ENCODE peak calls at places on chromosomes 3 and 15, in four cellular contexts. One of them, this sample, is unnamed.

GRCh38 chr3:106936337-106936736 is 440.9 kb upstream of the CCDC54 start:
- DNase-seq in nucleus accumbens: no peak
- DNase-seq in activated naive CD4-positive, alpha-beta T cell: no peak
- DNase-seq in NCI-H748 treated with DMSO at 0.1 percent for 48 hours: no peak
- DNase-seq in this sample: no peak

GRCh38 chr15:68553994-68554715 is 24.6 kb upstream of the CORO2B start:
- DNase-seq in NCI-H748 treated with DMSO at 0.1 percent for 48 hours: peak
- DNase-seq in activated naive CD4-positive, alpha-beta T cell: peak
- DNase-seq in nucleus accumbens: no peak
- DNase-seq in this sample: peak

GRCh38 chr15:89278307-89278706 is 34.5 kb downstream of the FANCI start:
- DNase-seq in NCI-H748 treated with DMSO at 0.1 percent for 48 hours: no peak
- DNase-seq in nucleus accumbens: no peak
- DNase-seq in activated naive CD4-positive, alpha-beta T cell: no peak
- DNase-seq in this sample: no peak

GRCh38 chr15:64825081-64825430 is 391 bp downstream of the PIF1 start:
- DNase-seq in nucleus accumbens: no peak
- DNase-seq in activated naive CD4-positive, alpha-beta T cell: no peak
- DNase-seq in NCI-H748 treated with DMSO at 0.1 percent for 48 hours: no peak
- DNase-seq in this sample: no peak

GRCh38 chr3:197186887-197187588 is 111.4 kb downstream of the DLG1 start:
- DNase-seq in NCI-H748 treated with DMSO at 0.1 percent for 48 hours: peak
- DNase-seq in activated naive CD4-positive, alpha-beta T cell: no peak
- DNase-seq in nucleus accumbens: no peak
- DNase-seq in this sample: no peak

GRCh38 chr3:57155214-57155613 is 9.9 kb downstream of the IL17RD start:
- DNase-seq in activated naive CD4-positive, alpha-beta T cell: no peak
- DNase-seq in nucleus accumbens: no peak
- DNase-seq in NCI-H748 treated with DMSO at 0.1 percent for 48 hours: no peak
- DNase-seq in this sample: no peak

GRCh38 chr15:49620174-49620573 is 444 bp downstream of the FAM227B start:
- DNase-seq in activated naive CD4-positive, alpha-beta T cell: no peak
- DNase-seq in nucleus accumbens: no peak
- DNase-seq in NCI-H748 treated with DMSO at 0.1 percent for 48 hours: no peak
- DNase-seq in this sample: no peak

GRCh38 chr15:78638658-78639314 is 2.2 kb downstream of the CHRNB4 start:
- DNase-seq in nucleus accumbens: peak
- DNase-seq in NCI-H748 treated with DMSO at 0.1 percent for 48 hours: no peak
- DNase-seq in activated naive CD4-positive, alpha-beta T cell: no peak
- DNase-seq in this sample: no peak

GRCh38 chr3:54897028-54897711 is 30.7 kb downstream of the LRTM1 start:
- DNase-seq in nucleus accumbens: no peak
- DNase-seq in activated naive CD4-positive, alpha-beta T cell: no peak
- DNase-seq in NCI-H748 treated with DMSO at 0.1 percent for 48 hours: no peak
- DNase-seq in this sample: no peak

GRCh38 chr3:194740859-194741486 is 55.3 kb downstream of the FAM43A start:
- DNase-seq in activated naive CD4-positive, alpha-beta T cell: no peak
- DNase-seq in NCI-H748 treated with DMSO at 0.1 percent for 48 hours: no peak
- DNase-seq in nucleus accumbens: no peak
- DNase-seq in this sample: no peak

GRCh38 chr15:87689716-87690115 is 566.8 kb downstream of the NTRK3 start:
- DNase-seq in activated naive CD4-positive, alpha-beta T cell: no peak
- DNase-seq in nucleus accumbens: no peak
- DNase-seq in NCI-H748 treated with DMSO at 0.1 percent for 48 hours: no peak
- DNase-seq in this sample: no peak

GRCh38 chr15:65519781-65520299 is 2.4 kb upstream of the DPP8 start:
- DNase-seq in NCI-H748 treated with DMSO at 0.1 percent for 48 hours: no peak
- DNase-seq in activated naive CD4-positive, alpha-beta T cell: no peak
- DNase-seq in nucleus accumbens: no peak
- DNase-seq in this sample: no peak

GRCh38 chr3:128493221-128494151 is 485 bp upstream of the GATA2 start:
- DNase-seq in nucleus accumbens: no peak
- DNase-seq in NCI-H748 treated with DMSO at 0.1 percent for 48 hours: no peak
- DNase-seq in activated naive CD4-positive, alpha-beta T cell: no peak
- DNase-seq in this sample: no peak

GRCh38 chr15:38069506-38069905 is 135.1 kb downstream of the TMCO5A start:
- DNase-seq in nucleus accumbens: no peak
- DNase-seq in NCI-H748 treated with DMSO at 0.1 percent for 48 hours: no peak
- DNase-seq in activated naive CD4-positive, alpha-beta T cell: no peak
- DNase-seq in this sample: no peak

GRCh38 chr3:56467108-56467507 is 1.2 kb downstream of the ERC2 start:
- DNase-seq in activated naive CD4-positive, alpha-beta T cell: no peak
- DNase-seq in NCI-H748 treated with DMSO at 0.1 percent for 48 hours: peak
- DNase-seq in nucleus accumbens: peak
- DNase-seq in this sample: peak

GRCh38 chr3:189233225-189233858 is 61.6 kb downstream of the TPRG1 start:
- DNase-seq in NCI-H748 treated with DMSO at 0.1 percent for 48 hours: peak
- DNase-seq in nucleus accumbens: peak
- DNase-seq in activated naive CD4-positive, alpha-beta T cell: no peak
- DNase-seq in this sample: peak

GRCh38 chr3:112101946-112102345 is 15.8 kb downstream of the C3orf52 start:
- DNase-seq in NCI-H748 treated with DMSO at 0.1 percent for 48 hours: no peak
- DNase-seq in nucleus accumbens: no peak
- DNase-seq in activated naive CD4-positive, alpha-beta T cell: no peak
- DNase-seq in this sample: no peak

GRCh38 chr3:172397716-172398405 is 50.4 kb downstream of the GHSR start:
- DNase-seq in NCI-H748 treated with DMSO at 0.1 percent for 48 hours: no peak
- DNase-seq in activated naive CD4-positive, alpha-beta T cell: no peak
- DNase-seq in nucleus accumbens: no peak
- DNase-seq in this sample: no peak

GRCh38 chr15:95016511-95017219 is 785.3 kb downstream of the MCTP2 start:
- DNase-seq in nucleus accumbens: no peak
- DNase-seq in activated naive CD4-positive, alpha-beta T cell: no peak
- DNase-seq in NCI-H748 treated with DMSO at 0.1 percent for 48 hours: no peak
- DNase-seq in this sample: no peak

GRCh38 chr15:26177816-26178215 is 314.7 kb upstream of the ATP10A start:
- DNase-seq in NCI-H748 treated with DMSO at 0.1 percent for 48 hours: no peak
- DNase-seq in nucleus accumbens: peak
- DNase-seq in activated naive CD4-positive, alpha-beta T cell: no peak
- DNase-seq in this sample: no peak

GRCh38 chr3:9914559-9915251 is 2.2 kb upstream of the IL17RC start:
- DNase-seq in activated naive CD4-positive, alpha-beta T cell: no peak
- DNase-seq in nucleus accumbens: no peak
- DNase-seq in NCI-H748 treated with DMSO at 0.1 percent for 48 hours: no peak
- DNase-seq in this sample: no peak

GRCh38 chr3:185739264-185739701 is 85.6 kb downstream of the IGF2BP2 start:
- DNase-seq in NCI-H748 treated with DMSO at 0.1 percent for 48 hours: no peak
- DNase-seq in nucleus accumbens: no peak
- DNase-seq in activated naive CD4-positive, alpha-beta T cell: no peak
- DNase-seq in this sample: no peak

GRCh38 chr3:129560269-129560787 is 17.4 kb downstream of the H1-8 start:
- DNase-seq in NCI-H748 treated with DMSO at 0.1 percent for 48 hours: no peak
- DNase-seq in activated naive CD4-positive, alpha-beta T cell: no peak
- DNase-seq in nucleus accumbens: no peak
- DNase-seq in this sample: no peak

GRCh38 chr15:60076582-60077263 is 72.6 kb downstream of the FOXB1 start:
- DNase-seq in nucleus accumbens: no peak
- DNase-seq in NCI-H748 treated with DMSO at 0.1 percent for 48 hours: peak
- DNase-seq in activated naive CD4-positive, alpha-beta T cell: no peak
- DNase-seq in this sample: no peak

GRCh38 chr15:72358532-72359180 is 17.2 kb downstream of the HEXA start:
- DNase-seq in activated naive CD4-positive, alpha-beta T cell: no peak
- DNase-seq in nucleus accumbens: no peak
- DNase-seq in NCI-H748 treated with DMSO at 0.1 percent for 48 hours: no peak
- DNase-seq in this sample: peak

GRCh38 chr3:28267984-28268849 is 26.8 kb downstream of the CMC1 start:
- DNase-seq in activated naive CD4-positive, alpha-beta T cell: no peak
- DNase-seq in NCI-H748 treated with DMSO at 0.1 percent for 48 hours: no peak
- DNase-seq in nucleus accumbens: no peak
- DNase-seq in this sample: no peak

GRCh38 chr15:88656760-88657221 is 18.0 kb downstream of the ISG20 start:
- DNase-seq in nucleus accumbens: no peak
- DNase-seq in activated naive CD4-positive, alpha-beta T cell: no peak
- DNase-seq in NCI-H748 treated with DMSO at 0.1 percent for 48 hours: no peak
- DNase-seq in this sample: no peak

GRCh38 chr3:177633671-177634207 is 436.5 kb upstream of the TBL1XR1 start:
- DNase-seq in activated naive CD4-positive, alpha-beta T cell: no peak
- DNase-seq in NCI-H748 treated with DMSO at 0.1 percent for 48 hours: no peak
- DNase-seq in nucleus accumbens: no peak
- DNase-seq in this sample: no peak

GRCh38 chr15:68484696-68485400 is 52.9 kb upstream of the ITGA11 start:
- DNase-seq in activated naive CD4-positive, alpha-beta T cell: no peak
- DNase-seq in NCI-H748 treated with DMSO at 0.1 percent for 48 hours: no peak
- DNase-seq in nucleus accumbens: no peak
- DNase-seq in this sample: no peak

GRCh38 chr3:183182073-183182472 is 19.5 kb upstream of the LAMP3 start:
- DNase-seq in activated naive CD4-positive, alpha-beta T cell: no peak
- DNase-seq in NCI-H748 treated with DMSO at 0.1 percent for 48 hours: no peak
- DNase-seq in nucleus accumbens: no peak
- DNase-seq in this sample: no peak

GRCh38 chr15:38589502-38589901 is 24.9 kb upstream of the RASGRP1 start:
- DNase-seq in NCI-H748 treated with DMSO at 0.1 percent for 48 hours: no peak
- DNase-seq in nucleus accumbens: no peak
- DNase-seq in activated naive CD4-positive, alpha-beta T cell: no peak
- DNase-seq in this sample: peak

GRCh38 chr3:148379763-148380162 is 317.9 kb upstream of the AGTR1 start:
- DNase-seq in activated naive CD4-positive, alpha-beta T cell: no peak
- DNase-seq in nucleus accumbens: no peak
- DNase-seq in NCI-H748 treated with DMSO at 0.1 percent for 48 hours: peak
- DNase-seq in this sample: no peak

GRCh38 chr3:53974314-53974713 is 82.7 kb upstream of the SELENOK start:
- DNase-seq in NCI-H748 treated with DMSO at 0.1 percent for 48 hours: no peak
- DNase-seq in nucleus accumbens: no peak
- DNase-seq in activated naive CD4-positive, alpha-beta T cell: no peak
- DNase-seq in this sample: no peak

GRCh38 chr3:65712156-65712555 is 326.6 kb downstream of the MAGI1 start:
- DNase-seq in nucleus accumbens: no peak
- DNase-seq in NCI-H748 treated with DMSO at 0.1 percent for 48 hours: no peak
- DNase-seq in activated naive CD4-positive, alpha-beta T cell: no peak
- DNase-seq in this sample: no peak

GRCh38 chr3:2166552-2166951 is 67.9 kb downstream of the CNTN4 start:
- DNase-seq in nucleus accumbens: no peak
- DNase-seq in NCI-H748 treated with DMSO at 0.1 percent for 48 hours: peak
- DNase-seq in activated naive CD4-positive, alpha-beta T cell: no peak
- DNase-seq in this sample: no peak

This sample was measured in breast epithelium.